ENCODE peak calls at places on chromosomes 1 and 21, in four cellular contexts. One of them, this sample, is unnamed.

GRCh38 chr1:153624965-153625611 is 2.2 kb downstream of the S100A13 start:
- DNase-seq in upper lobe of right lung: no peak
- DNase-seq in fibroblast of lung: no peak
- DNase-seq in A549: no peak
- DNase-seq in this sample: no peak

GRCh38 chr1:31423418-31423947 is 10.5 kb downstream of the SERINC2 start:
- DNase-seq in upper lobe of right lung: no peak
- DNase-seq in fibroblast of lung: no peak
- DNase-seq in A549: no peak
- DNase-seq in this sample: no peak

GRCh38 chr1:67732750-67733151 is 47.8 kb downstream of the GADD45A start:
- DNase-seq in upper lobe of right lung: no peak
- DNase-seq in fibroblast of lung: peak
- DNase-seq in A549: no peak
- DNase-seq in this sample: no peak

GRCh38 chr1:28668956-28669719 is 554 bp downstream of the GMEB1 start:
- DNase-seq in upper lobe of right lung: peak
- DNase-seq in fibroblast of lung: peak
- DNase-seq in A549: peak
- DNase-seq in this sample: no peak

GRCh38 chr1:204074274-204075115 is 1.6 kb downstream of the SOX13 start:
- DNase-seq in upper lobe of right lung: peak
- DNase-seq in fibroblast of lung: peak
- DNase-seq in A549: peak
- DNase-seq in this sample: no peak

GRCh38 chr1:209704584-209704983 is at the start of gene HSD11B1:
- DNase-seq in upper lobe of right lung: peak
- DNase-seq in fibroblast of lung: peak
- DNase-seq in A549: no peak
- DNase-seq in this sample: no peak

GRCh38 chr1:9603766-9604753 is 15.3 kb downstream of the TMEM201 start:
- DNase-seq in upper lobe of right lung: no peak
- DNase-seq in fibroblast of lung: peak
- DNase-seq in A549: no peak
- DNase-seq in this sample: no peak

GRCh38 chr1:206503591-206504362 is 3.6 kb upstream of the RASSF5 start:
- DNase-seq in upper lobe of right lung: no peak
- DNase-seq in fibroblast of lung: peak
- DNase-seq in A549: peak
- DNase-seq in this sample: peak

GRCh38 chr1:71804140-71804539 is 478.2 kb downstream of the NEGR1 start:
- DNase-seq in upper lobe of right lung: no peak
- DNase-seq in fibroblast of lung: no peak
- DNase-seq in A549: no peak
- DNase-seq in this sample: no peak

DNA sequence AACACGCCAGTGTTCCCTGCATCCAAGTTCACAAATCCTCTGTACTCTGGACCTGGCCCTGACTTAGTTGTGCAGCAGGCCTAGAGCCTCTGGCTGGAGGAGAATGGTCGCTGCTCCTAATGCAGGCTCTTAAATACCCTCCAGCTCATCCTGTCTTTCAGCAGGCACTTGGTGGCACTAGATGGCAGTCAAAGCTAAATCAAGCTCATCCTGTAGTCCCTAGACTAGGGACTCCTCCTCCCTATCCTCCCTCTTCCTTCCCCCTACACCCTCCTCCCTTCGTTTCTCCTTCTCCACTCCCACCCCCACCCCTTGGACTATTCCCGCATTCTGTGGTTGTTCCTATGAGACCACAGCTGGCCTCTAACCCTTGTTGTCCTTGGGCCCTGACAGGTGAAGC is 41.5 kb upstream of the MTR start:
- DNase-seq in upper lobe of right lung: no peak
- DNase-seq in fibroblast of lung: peak
- DNase-seq in A549: peak
- DNase-seq in this sample: no peak
- TF ChIP-seq CTCF in upper lobe of right lung: no peak
- TF ChIP-seq CTCF in fibroblast of lung: peak
- TF ChIP-seq CTCF in A549: peak
- TF ChIP-seq CTCF in this sample: peak

GRCh38 chr21:36109868-36110267 is 25.0 kb upstream of the CBR3 start:
- DNase-seq in upper lobe of right lung: peak
- DNase-seq in fibroblast of lung: no peak
- DNase-seq in A549: no peak
- DNase-seq in this sample: no peak

GRCh38 chr21:36103434-36103833 is 31.4 kb upstream of the CBR3 start:
- DNase-seq in upper lobe of right lung: no peak
- DNase-seq in fibroblast of lung: no peak
- DNase-seq in A549: no peak
- DNase-seq in this sample: no peak

GRCh38 chr21:36104306-36105300 is 30.3 kb upstream of the CBR3 start:
- DNase-seq in upper lobe of right lung: no peak
- DNase-seq in fibroblast of lung: peak
- DNase-seq in A549: no peak
- DNase-seq in this sample: peak

GRCh38 chr21:36100971-36101641 is 31.3 kb downstream of the CBR1 start:
- DNase-seq in upper lobe of right lung: no peak
- DNase-seq in fibroblast of lung: no peak
- DNase-seq in A549: no peak
- DNase-seq in this sample: no peak

GRCh38 chr21:36105327-36105842 is 29.5 kb upstream of the CBR3 start:
- DNase-seq in upper lobe of right lung: no peak
- DNase-seq in fibroblast of lung: no peak
- DNase-seq in A549: no peak
- DNase-seq in this sample: no peak
- H3K4me3 ChIP-seq in upper lobe of right lung: peak
- H3K4me3 ChIP-seq in fibroblast of lung: peak
- H3K4me3 ChIP-seq in A549: no peak
- H3K4me3 ChIP-seq in this sample: no peak

DNA sequence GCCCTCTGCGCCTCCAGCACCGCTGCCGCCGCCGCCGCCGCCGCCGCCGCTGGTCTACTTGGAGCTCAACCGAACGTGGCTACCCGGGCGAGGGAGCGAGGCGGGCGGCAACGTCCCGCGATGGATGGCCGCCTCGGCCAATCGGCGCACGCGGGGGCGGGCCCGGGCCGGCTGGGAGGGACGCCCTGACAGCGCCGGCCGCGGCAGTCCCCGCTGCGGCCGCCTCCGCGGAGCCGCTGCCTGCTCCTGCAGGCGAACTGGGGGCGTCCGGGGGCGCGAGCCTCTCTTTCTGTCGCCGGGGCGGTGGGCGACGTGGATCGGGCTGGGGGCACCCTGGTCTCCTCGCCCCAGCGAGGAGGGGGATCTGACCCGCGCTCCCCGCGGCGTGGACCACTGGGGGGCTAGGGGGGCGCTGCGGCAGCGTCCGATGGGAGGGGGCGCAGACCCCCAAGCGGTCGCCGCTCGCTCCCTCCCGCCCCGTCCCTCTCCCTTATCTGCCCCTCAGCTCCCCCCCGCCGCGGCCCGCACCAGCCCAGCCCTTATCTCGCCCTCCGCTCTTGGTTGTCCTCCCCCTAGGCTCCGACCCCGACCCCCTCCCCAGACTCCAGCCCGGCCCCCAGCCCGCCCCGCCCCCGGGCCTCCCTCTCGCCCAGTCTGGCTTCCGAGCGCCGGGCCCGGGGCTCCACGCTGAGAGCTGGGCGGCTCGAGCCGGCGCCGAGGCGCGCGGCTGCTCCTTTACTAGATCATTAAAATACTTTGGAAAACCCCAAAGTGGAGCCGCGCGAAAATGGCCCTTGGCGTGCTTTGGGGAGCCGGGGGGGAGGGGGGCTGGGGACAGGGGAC is at the start of gene SSBP3:
- DNase-seq in upper lobe of right lung: peak
- DNase-seq in fibroblast of lung: peak
- DNase-seq in A549: peak
- DNase-seq in this sample: peak
- TF ChIP-seq CTCF in upper lobe of right lung: no peak
- TF ChIP-seq CTCF in fibroblast of lung: no peak
- TF ChIP-seq CTCF in A549: no peak
- TF ChIP-seq CTCF in this sample: no peak

GRCh38 chr1:109895720-109896504 is 14.7 kb upstream of the CSF1 start:
- DNase-seq in upper lobe of right lung: no peak
- DNase-seq in fibroblast of lung: peak
- DNase-seq in A549: no peak
- DNase-seq in this sample: no peak
- H3K4me3 ChIP-seq in upper lobe of right lung: no peak
- H3K4me3 ChIP-seq in fibroblast of lung: no peak
- H3K4me3 ChIP-seq in A549: no peak
- H3K4me3 ChIP-seq in this sample: no peak

DNA sequence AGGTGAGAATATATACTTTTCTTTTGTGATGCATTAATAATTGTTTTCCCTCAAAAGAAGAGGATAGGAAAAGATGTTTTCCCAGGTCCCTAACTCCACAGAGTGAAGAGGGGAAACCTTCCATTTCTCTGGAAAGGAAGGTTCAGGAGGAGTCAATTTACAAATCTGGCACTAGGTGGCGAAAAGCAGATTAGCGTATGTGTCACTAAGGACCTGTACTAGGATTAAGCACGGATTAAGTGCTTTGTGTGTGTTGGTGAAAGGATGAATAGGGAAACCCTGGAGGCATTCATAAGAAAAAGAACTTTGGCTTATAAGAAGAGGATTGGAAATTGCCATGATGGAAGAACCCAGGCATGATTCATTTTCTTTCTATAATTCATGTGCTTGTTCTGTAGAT is 410.1 kb upstream of the PLXNA2 start:
- DNase-seq in upper lobe of right lung: no peak
- DNase-seq in fibroblast of lung: peak
- DNase-seq in A549: peak
- DNase-seq in this sample: peak
- TF ChIP-seq CTCF in upper lobe of right lung: peak
- TF ChIP-seq CTCF in fibroblast of lung: peak
- TF ChIP-seq CTCF in A549: peak
- TF ChIP-seq CTCF in this sample: peak

GRCh38 chr1:199914546-199914945 is 113.0 kb upstream of the NR5A2 start:
- DNase-seq in upper lobe of right lung: no peak
- DNase-seq in fibroblast of lung: no peak
- DNase-seq in A549: no peak
- DNase-seq in this sample: no peak

GRCh38 chr1:199913313-199913712 is 114.2 kb upstream of the NR5A2 start:
- DNase-seq in upper lobe of right lung: no peak
- DNase-seq in fibroblast of lung: no peak
- DNase-seq in A549: no peak
- DNase-seq in this sample: no peak

GRCh38 chr1:199920635-199921034 is 106.9 kb upstream of the NR5A2 start:
- DNase-seq in upper lobe of right lung: no peak
- DNase-seq in fibroblast of lung: no peak
- DNase-seq in A549: no peak
- DNase-seq in this sample: no peak

GRCh38 chr1:199918196-199918789 is 109.2 kb upstream of the NR5A2 start:
- DNase-seq in upper lobe of right lung: no peak
- DNase-seq in fibroblast of lung: no peak
- DNase-seq in A549: peak
- DNase-seq in this sample: no peak
- H3K4me3 ChIP-seq in upper lobe of right lung: no peak
- H3K4me3 ChIP-seq in fibroblast of lung: no peak
- H3K4me3 ChIP-seq in A549: no peak
- H3K4me3 ChIP-seq in this sample: no peak

GRCh38 chr1:162633327-162633762 is 1.1 kb downstream of the DDR2 start:
- DNase-seq in upper lobe of right lung: no peak
- DNase-seq in fibroblast of lung: peak
- DNase-seq in A549: no peak
- DNase-seq in this sample: no peak
- TF ChIP-seq CTCF in upper lobe of right lung: no peak
- TF ChIP-seq CTCF in fibroblast of lung: peak
- TF ChIP-seq CTCF in A549: no peak
- TF ChIP-seq CTCF in this sample: peak

This sample was measured in astrocyte of the cerebellum.